ENCODE peak calls at places on chromosomes 16 and 17, in five cellular contexts. X, E, A, J and G are unnamed samples.

GRCh38 chr17:40548491-40548981 is 16.7 kb downstream of the CCR7 start:
- DNase-seq in A (no peak), J (no peak), E (no peak), X (no peak), G (no peak)

GRCh38 chr17:16926591-16927451 is 45.1 kb downstream of the TNFRSF13B start:
- DNase-seq in E (no peak), J (no peak), A (no peak), X (no peak), G (no peak)

GRCh38 chr17:1997587-1998425 is 27.3 kb downstream of the RTN4RL1 start:
- DNase-seq in A (no peak), X (peak; percentile 44), J (no peak), E (no peak), G (no peak)

GRCh38 chr16:90043526-90043925 is 24.3 kb upstream of the DBNDD1 start:
- DNase-seq in A (no peak), J (no peak), X (no peak), E (no peak), G (no peak)

GRCh38 chr17:6800422-6801027 is 24.5 kb downstream of the FBXO39 start:
- DNase-seq in E (no peak), A (no peak), J (no peak), X (no peak), G (no peak)

GRCh38 chr16:74279805-74280204 is 16.8 kb upstream of the PSMD7 start:
- DNase-seq in A (no peak), X (no peak), J (no peak), E (no peak), G (no peak)

GRCh38 chr17:55783684-55784245 is 32.9 kb downstream of the PCTP start:
- DNase-seq in A (peak; percentile 41), J (no peak), X (peak; percentile 76), E (no peak), G (no peak)

GRCh38 chr17:82064433-82065192 is 991 bp downstream of the DUS1L start:
- DNase-seq in J (no peak), X (peak; percentile 39), A (no peak), E (no peak), G (no peak)

GRCh38 chr17:77144227-77144626 is 3.5 kb downstream of the SEC14L1 start:
- DNase-seq in E (no peak), J (no peak), X (no peak), A (no peak), G (no peak)

GRCh38 chr17:79306688-79307323 is 232.2 kb downstream of the ENGASE start:
- DNase-seq in E (no peak), J (no peak), X (no peak), A (no peak), G (no peak)

GRCh38 chr16:13438064-13438463 is 481.9 kb upstream of the ERCC4 start:
- DNase-seq in X (no peak), E (no peak), J (no peak), A (no peak), G (no peak)

GRCh38 chr16:8955828-8956227 is 7.9 kb downstream of the USP7 start:
- DNase-seq in A (no peak), X (peak; percentile 39), E (no peak), J (no peak), G (no peak)

GRCh38 chr17:68204736-68205135 is 43.1 kb upstream of the AMZ2 start:
- DNase-seq in J (no peak), E (no peak), X (no peak), A (no peak), G (no peak)

GRCh38 chr17:37478187-37478586 is 11.5 kb upstream of the DUSP14 start:
- DNase-seq in E (no peak), J (no peak), A (no peak), X (peak; percentile 90), G (no peak)

GRCh38 chr17:77441130-77441920 is 300.6 kb downstream of the SEC14L1 start:
- DNase-seq in X (no peak), E (no peak), J (peak; percentile 80), A (no peak), G (no peak)

GRCh38 chr17:17884281-17885028 is 47.7 kb upstream of the SREBF1 start:
- DNase-seq in J (no peak), A (no peak), E (peak; percentile 41), X (no peak), G (no peak)

GRCh38 chr17:40903129-40903847 is 18.2 kb upstream of the KRT20 start:
- DNase-seq in A (no peak), J (no peak), E (no peak), X (peak; percentile 78), G (no peak)

GRCh38 chr16:4314532-4315184 is 1.2 kb upstream of the GLIS2 start:
- DNase-seq in J (no peak), X (peak; percentile 72), A (no peak), E (no peak), G (no peak)

GRCh38 chr17:42548070-42548837 is 4.5 kb upstream of the HSD17B1 start:
- DNase-seq in A (no peak), E (no peak), X (no peak), J (peak; percentile 87), G (peak; percentile 6)

GRCh38 chr16:51140112-51140511 is 11.0 kb downstream of the SALL1 start:
- DNase-seq in J (no peak), X (no peak), E (no peak), A (no peak), G (no peak)

GRCh38 chr16:3986235-3986544 is 105.7 kb upstream of the CREBBP start:
- DNase-seq in E (no peak), J (no peak), A (no peak), X (no peak), G (no peak)

GRCh38 chr17:29596811-29597210 is 3.9 kb downstream of the ANKRD13B start:
- DNase-seq in A (no peak), X (no peak), E (no peak), J (no peak), G (no peak)

GRCh38 chr17:59406808-59407381 is 75.4 kb downstream of the YPEL2 start:
- DNase-seq in A (peak; percentile 36), E (no peak), J (no peak), X (no peak), G (no peak)

GRCh38 chr16:49643429-49644142 is 212.3 kb downstream of the ZNF423 start:
- DNase-seq in J (no peak), X (peak; percentile 81), E (no peak), A (peak; percentile 58), G (no peak)

GRCh38 chr17:55263565-55264272 is 1.0 kb upstream of the HLF start:
- DNase-seq in X (no peak), E (no peak), J (no peak), A (no peak), G (no peak)

GRCh38 chr17:2222901-2223616 is 80.5 kb downstream of the SMG6 start:
- DNase-seq in X (peak; percentile 73), A (peak; percentile 87), E (no peak), J (no peak), G (no peak)

GRCh38 chr16:49918257-49918656 is 62.3 kb upstream of the ZNF423 start:
- DNase-seq in E (no peak), A (no peak), X (no peak), J (no peak), G (no peak)